ENCODE peak calls at places on chromosomes 16 and 17, in nine cellular contexts. O is CD8-positive, alpha-beta memory T cell; Y is neural crest cell; N is T-cell; D is WTC11; L is erythroblast; U is activated T-helper 1 cell treated with Interleukin-2 at 50 U/mL for 16 hours; Z is anterior cingulate cortex; M is NCI-H1092 treated with DMSO at 0.1 percent for 48 hours. V is an unnamed sample.

GRCh38 chr17:9646556-9646905 is 1.2 kb downstream of the USP43 start:
- DNase-seq in N (no peak), Z (no peak), U (no peak), L (no peak), M (no peak), D (no peak), O (no peak), Y (no peak), V (no peak)

GRCh38 chr16:50151744-50152143 is 1.4 kb upstream of the TENT4B start:
- DNase-seq in O (no peak), Z (no peak), Y (no peak), N (no peak), D (no peak), L (no peak), U (no peak), M (no peak), V (no peak)

GRCh38 chr17:70119545-70119944 is 44.5 kb downstream of the KCNJ16 start:
- DNase-seq in L (no peak), N (no peak), O (no peak), U (no peak), Y (no peak), Z (no peak), D (no peak), M (no peak), V (no peak)

GRCh38 chr17:79811036-79811887 is 14.4 kb upstream of the CBX8 start:
- DNase-seq in D (no peak), M (peak), U (no peak), N (no peak), Z (no peak), O (peak), Y (no peak), L (peak), V (peak)

GRCh38 chr16:28603381-28604185 is 6.3 kb downstream of the SULT1A1 start:
- DNase-seq in D (no peak), N (no peak), L (no peak), M (no peak), O (no peak), Z (no peak), U (no peak), Y (no peak), V (no peak)

GRCh38 chr16:67173808-67174705 is 3.7 kb downstream of the NOL3 start:
- DNase-seq in Z (peak), M (peak), O (no peak), Y (peak), U (peak), D (peak), L (peak), N (peak), V (peak)

GRCh38 chr16:72989203-72989991 is 58.5 kb downstream of the ZFHX3 start:
- DNase-seq in L (no peak), Y (no peak), D (no peak), Z (no peak), N (no peak), M (no peak), O (no peak), U (no peak), V (no peak)

GRCh38 chr17:63001689-63002394 is 35.8 kb downstream of the TANC2 start:
- DNase-seq in M (no peak), L (no peak), Z (no peak), U (no peak), N (no peak), O (no peak), Y (no peak), D (no peak), V (no peak)

GRCh38 chr17:79626156-79626890 is 15.5 kb upstream of the RBFOX3 start:
- DNase-seq in N (no peak), D (peak), Y (no peak), U (no peak), Z (no peak), O (no peak), M (no peak), L (no peak), V (no peak)

GRCh38 chr17:32943206-32943605 is 15.3 kb downstream of the TMEM98 start:
- DNase-seq in L (no peak), M (no peak), Y (no peak), N (no peak), U (no peak), D (no peak), O (no peak), Z (no peak), V (no peak)

GRCh38 chr17:60525347-60525623 is 757 bp downstream of the APPBP2 start:
- DNase-seq in N (no peak), U (no peak), O (no peak), D (no peak), Y (no peak), Z (no peak), M (no peak), L (no peak), V (no peak)

GRCh38 chr17:58319181-58320162 is 9.1 kb downstream of the TSPOAP1 start:
- DNase-seq in M (no peak), N (no peak), Y (no peak), D (peak), Z (no peak), U (no peak), O (no peak), L (no peak), V (no peak)

GRCh38 chr17:79776378-79777165 is 1.4 kb upstream of the CBX2 start:
- DNase-seq in L (no peak), Y (no peak), N (no peak), M (peak), Z (no peak), D (no peak), U (no peak), O (no peak), V (no peak)

GRCh38 chr17:78923660-78924453 is 1.3 kb downstream of the TIMP2 start:
- DNase-seq in N (peak), D (peak), M (no peak), Z (no peak), U (peak), O (peak), L (no peak), Y (no peak), V (no peak)

GRCh38 chr17:82440991-82441627 is 9.4 kb downstream of the CYBC1 start:
- DNase-seq in L (no peak), U (no peak), Y (no peak), O (no peak), M (no peak), N (no peak), Z (no peak), D (peak), V (no peak)

GRCh38 chr17:55343900-55344513 is 77.6 kb downstream of the MMD start:
- DNase-seq in D (no peak), U (no peak), M (no peak), O (no peak), L (no peak), N (no peak), Z (no peak), Y (no peak), V (no peak)

GRCh38 chr16:66900721-66901441 is 17.8 kb downstream of the CDH16 start:
- DNase-seq in D (no peak), M (no peak), O (no peak), L (no peak), Z (no peak), Y (no peak), U (no peak), N (no peak), V (peak)

GRCh38 chr17:45750779-45751440 is 33.2 kb upstream of the CRHR1 start:
- DNase-seq in Y (no peak), N (no peak), Z (no peak), D (no peak), M (no peak), L (no peak), O (no peak), U (no peak), V (no peak)

GRCh38 chr17:49434821-49435581 is 20.3 kb upstream of the PHB1 start:
- DNase-seq in Y (peak), D (peak), L (peak), M (peak), N (no peak), Z (no peak), O (peak), U (peak), V (peak)

GRCh38 chr17:34397265-34397664 is 34.2 kb upstream of the CCL1 start:
- DNase-seq in D (no peak), O (no peak), N (no peak), U (no peak), M (no peak), Z (no peak), L (no peak), Y (no peak), V (no peak)

GRCh38 chr17:52410781-52411180 is 252.3 kb upstream of the CA10 start:
- DNase-seq in O (no peak), U (no peak), Z (no peak), L (no peak), Y (no peak), D (no peak), M (peak), N (no peak), V (no peak)

GRCh38 chr17:30271102-30271501 is 20.6 kb downstream of the BLMH start:
- DNase-seq in N (no peak), Y (no peak), M (no peak), O (no peak), U (no peak), D (no peak), L (no peak), Z (no peak), V (no peak)

GRCh38 chr17:13756763-13757162 is 155.0 kb upstream of the HS3ST3A1 start:
- DNase-seq in D (no peak), O (no peak), U (no peak), M (no peak), Z (no peak), L (no peak), Y (no peak), N (no peak), V (peak)

GRCh38 chr17:69853533-69854262 is 221.3 kb upstream of the KCNJ16 start:
- DNase-seq in D (no peak), N (no peak), U (no peak), Y (no peak), O (no peak), L (no peak), Z (no peak), M (no peak), V (no peak)

GRCh38 chr17:80920406-80920805 is 71.2 kb upstream of the CHMP6 start:
- DNase-seq in M (no peak), Y (no peak), O (no peak), D (no peak), Z (no peak), U (no peak), N (no peak), L (no peak), V (no peak)

GRCh38 chr17:64083571-64084085 is 46.3 kb downstream of the ERN1 start:
- DNase-seq in U (no peak), D (no peak), Z (no peak), N (no peak), O (no peak), L (no peak), Y (no peak), M (no peak), V (no peak)

V was measured in NCI-H524.